ENCODE peak calls at places on chromosome 20, in eight cellular contexts. V, Y, P, X, Z, G, B and C are unnamed samples.

GRCh38 chr20:33229843-33230242 is 6.0 kb upstream of the BPIFA1 start:
- DNase-seq in X (no peak), P (no peak), Z (no peak), V (no peak), G (no peak), Y (no peak), B (peak; percentile 29), C (no peak)

GRCh38 chr20:34078540-34078939 is 33.5 kb downstream of the EIF2S2 start:
- DNase-seq in X (no peak), B (no peak), P (no peak), Y (no peak), Z (no peak), V (no peak), G (no peak), C (no peak)

GRCh38 chr20:4041748-4042411 is 26.5 kb upstream of the RNF24 start:
- DNase-seq in P (no peak), V (peak; percentile 81), G (peak; percentile 60), Y (peak; percentile 95), Z (no peak), B (no peak), X (no peak), C (no peak)

GRCh38 chr20:14727485-14728170 is 390.2 kb upstream of the FLRT3 start:
- DNase-seq in Z (no peak), Y (no peak), G (no peak), P (no peak), X (no peak), V (no peak), B (no peak), C (no peak)

GRCh38 chr20:25867776-25868649 is 171.4 kb upstream of the ZNF337 start:
- DNase-seq in B (no peak), Y (no peak), P (no peak), X (peak; percentile 88), G (peak; percentile 16), Z (peak; percentile 71), V (peak; percentile 55), C (no peak)

GRCh38 chr20:47665221-47665991 is 119.9 kb downstream of the SULF2 start:
- DNase-seq in G (no peak), X (no peak), Z (no peak), P (no peak), V (no peak), Y (no peak), B (no peak), C (no peak)

GRCh38 chr20:33679758-33680485 is 5.7 kb upstream of the NECAB3 start:
- DNase-seq in V (no peak), B (no peak), P (peak; percentile 47), Z (no peak), X (no peak), Y (no peak), G (no peak), C (no peak)

GRCh38 chr20:13681248-13682125 is 42.8 kb upstream of the TASP1 start:
- DNase-seq in V (peak; percentile 63), X (no peak), G (no peak), Z (no peak), B (peak; percentile 97), Y (no peak), P (peak; percentile 44), C (no peak)

GRCh38 chr20:4820833-4821518 is 99.3 kb downstream of the PRND start:
- DNase-seq in G (no peak), X (no peak), B (no peak), P (no peak), Z (no peak), Y (no peak), V (peak; percentile 41), C (no peak)

GRCh38 chr20:24359306-24359705 is 110.1 kb upstream of the SYNDIG1 start:
- DNase-seq in Z (no peak), B (no peak), V (no peak), Y (no peak), G (no peak), X (peak; percentile 18), P (no peak), C (no peak)

GRCh38 chr20:33518071-33518470 is 28.2 kb downstream of the CBFA2T2 start:
- DNase-seq in Y (no peak), X (no peak), G (no peak), Z (no peak), P (no peak), B (no peak), V (no peak), C (no peak)

GRCh38 chr20:7291319-7291943 is 523.9 kb downstream of the BMP2 start:
- DNase-seq in Z (no peak), V (no peak), B (no peak), G (no peak), X (peak; percentile 18), P (no peak), Y (no peak), C (no peak)

GRCh38 chr20:50085481-50086365 is 27.2 kb downstream of the UBE2V1 start:
- DNase-seq in G (peak; percentile 60), V (peak; percentile 81), Y (peak; percentile 22), X (peak; percentile 90), B (peak; percentile 82), Z (peak; percentile 79), P (no peak), C (no peak)

GRCh38 chr20:17873410-17874270 is 95.0 kb downstream of the SNX5 start:
- DNase-seq in Y (peak; percentile 57), P (no peak), B (peak; percentile 91), X (peak; percentile 47), V (peak; percentile 33), G (no peak), Z (peak; percentile 85), C (no peak)

GRCh38 chr20:37421988-37422387 is 76.0 kb downstream of the SRC start:
- DNase-seq in P (no peak), Y (no peak), G (no peak), Z (no peak), X (no peak), B (no peak), V (no peak), C (no peak)
- TF ChIP-seq REST in P (no peak), Y (no peak), G (no peak), Z (no peak), X (no peak), B (no peak), V (no peak), C (no peak)

GRCh38 chr20:19492116-19492515 is 265.9 kb upstream of the RIN2 start:
- DNase-seq in P (no peak), X (no peak), V (no peak), Y (no peak), G (no peak), B (no peak), Z (no peak), C (no peak)

GRCh38 chr20:19495905-19496703 is 262.0 kb upstream of the RIN2 start:
- DNase-seq in Z (no peak), X (no peak), G (no peak), V (no peak), Y (no peak), B (no peak), P (no peak), C (no peak)

GRCh38 chr20:19491241-19491640 is 266.8 kb upstream of the RIN2 start:
- DNase-seq in Z (no peak), B (no peak), G (no peak), V (no peak), Y (no peak), P (no peak), X (no peak), C (no peak)

GRCh38 chr20:19492937-19493336 is 265.1 kb upstream of the RIN2 start:
- DNase-seq in P (no peak), X (peak; percentile 17), V (no peak), Z (peak; percentile 46), Y (no peak), B (no peak), G (no peak), C (no peak)

GRCh38 chr20:19493794-19494495 is 264.1 kb upstream of the RIN2 start:
- DNase-seq in X (no peak), B (no peak), G (no peak), V (no peak), Z (no peak), P (no peak), Y (no peak), C (no peak)
- H3K4me1 ChIP-seq in X (no peaks in the 10 kb centered on the region), B (no peaks in the 10 kb centered on the region), G (no peaks in the 10 kb centered on the region), V (no peaks in the 10 kb centered on the region), Z (peaks cover 14% of the 10 kb centered on the region), P (no peaks in the 10 kb centered on the region), Y (no peaks in the 10 kb centered on the region), C (no peaks in the 10 kb centered on the region)

GRCh38 chr20:38674178-38675133 is 49.8 kb upstream of the SLC32A1 start:
- DNase-seq in X (peak; percentile 79), G (peak; percentile 99), P (no peak), Y (no peak), Z (peak; percentile 99), V (no peak), B (no peak), C (no peak)
- TF ChIP-seq CTCF in X (no peak), G (no peak), P (no peak), Y (no peak), Z (no peak), V (no peak), B (peak; percentile 12), C (no peak)

GRCh38 chr20:6000851-6001250 is 50.4 kb downstream of the MCM8 start:
- DNase-seq in B (no peak), G (no peak), V (no peak), P (no peak), Z (no peak), Y (no peak), X (no peak), C (no peak)

GRCh38 chr20:5991623-5992441 is 41.4 kb downstream of the MCM8 start:
- DNase-seq in G (no peak), X (no peak), Y (no peak), B (no peak), P (no peak), Z (no peak), V (no peak), C (no peak)

GRCh38 chr20:5999783-6000182 is 49.3 kb downstream of the MCM8 start:
- DNase-seq in Y (no peak), P (no peak), G (no peak), B (no peak), X (no peak), Z (no peak), V (no peak), C (no peak)

GRCh38 chr20:5990946-5991345 is 40.5 kb downstream of the MCM8 start:
- DNase-seq in Z (no peak), X (no peak), G (no peak), V (no peak), Y (no peak), P (no peak), B (no peak), C (no peak)

DNA sequence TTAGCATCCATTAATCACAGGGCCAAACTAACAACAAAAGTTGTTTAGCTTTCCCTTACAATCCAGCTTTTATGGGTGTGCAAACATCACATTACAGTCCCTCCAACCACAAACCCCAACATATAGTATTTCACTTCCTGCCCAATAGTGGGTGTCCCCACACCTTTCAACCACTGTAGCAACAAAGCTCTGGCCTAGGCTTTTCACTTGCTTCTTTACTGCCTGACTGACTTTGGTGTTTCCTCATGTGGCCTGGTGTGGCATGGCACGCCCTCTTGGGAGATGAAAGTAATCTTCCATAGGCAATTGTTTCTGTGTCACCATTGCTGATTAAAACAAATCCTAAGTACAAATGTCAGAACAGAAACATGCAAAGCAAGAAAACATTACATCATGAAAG is 46.3 kb downstream of the MCM8 start:
- DNase-seq in P (peak; percentile 40), Z (no peak), G (no peak), B (no peak), Y (no peak), V (no peak), X (peak; percentile 38), C (no peak)
- TF ChIP-seq REST in P (no peak), Z (no peak), G (no peak), B (no peak), Y (no peak), V (no peak), X (no peak), C (no peak)